ENCODE peak calls at places on chromosomes 1 and 21, in seven cellular contexts. S, X, G, N, P, T and V are unnamed samples.

GRCh38 chr1:975896-976683 is 5.8 kb downstream of the PERM1 start:
- DNase-seq in T (peak), S (peak), X (peak), G (peak), P (peak), N (peak), V (peak)

GRCh38 chr1:109111386-109112055 is 2.4 kb upstream of the ELAPOR1 start:
- DNase-seq in P (no peak), S (no peak), T (peak), X (no peak), G (no peak), N (peak), V (no peak)

GRCh38 chr1:74681449-74681848 is 7.9 kb upstream of the ERICH3 start:
- DNase-seq in N (no peak), S (no peak), G (no peak), X (no peak), P (no peak), T (no peak), V (peak)

GRCh38 chr21:38773108-38774061 is 32.3 kb upstream of the ETS2 start:
- DNase-seq in P (peak), S (peak), N (peak), X (no peak), T (peak), G (no peak), V (peak)

GRCh38 chr1:40703316-40703715 is 11.8 kb downstream of the NFYC start:
- DNase-seq in P (peak), G (no peak), T (peak), S (peak), X (no peak), N (peak), V (no peak)

GRCh38 chr1:100494393-100495084 is 43.4 kb upstream of the GPR88 start:
- DNase-seq in G (no peak), P (no peak), N (peak), X (no peak), S (peak), T (no peak), V (no peak)

GRCh38 chr1:23013657-23014056 is 2.0 kb downstream of the TEX46 start:
- DNase-seq in G (peak), N (peak), T (peak), P (no peak), X (peak), S (no peak), V (peak)

GRCh38 chr1:228282329-228283042 is 74.6 kb downstream of the OBSCN start:
- DNase-seq in X (no peak), G (no peak), S (peak), T (no peak), P (no peak), N (no peak), V (no peak)

GRCh38 chr1:157274698-157275534 is 136.7 kb upstream of the ETV3 start:
- DNase-seq in N (peak), G (no peak), T (no peak), P (peak), X (no peak), S (peak), V (no peak)

GRCh38 chr21:36425286-36425685 is 40.1 kb downstream of the CHAF1B start:
- DNase-seq in S (peak), X (no peak), P (no peak), G (no peak), T (no peak), N (no peak), V (no peak)
- H3K4me3 ChIP-seq in S (no peak), X (no peak), P (no peak), G (no peak), T (no peak), N (no peak), V (no peak)

GRCh38 chr1:206828765-206829164 is 36.7 kb upstream of the IL20 start:
- DNase-seq in G (peak), N (peak), X (no peak), S (no peak), P (no peak), T (no peak), V (peak)
- TF ChIP-seq CTCF in G (no peak), N (no peak), X (no peak), S (peak), P (no peak), T (no peak), V (no peak)

GRCh38 chr1:39181311-39181710 is 23.2 kb upstream of the MACF1 start:
- DNase-seq in X (no peak), P (no peak), T (no peak), G (no peak), S (no peak), N (no peak), V (no peak)
- H3K4me3 ChIP-seq in X (no peak), P (no peak), T (no peak), G (no peak), S (no peak), N (no peak), V (no peak)

DNA sequence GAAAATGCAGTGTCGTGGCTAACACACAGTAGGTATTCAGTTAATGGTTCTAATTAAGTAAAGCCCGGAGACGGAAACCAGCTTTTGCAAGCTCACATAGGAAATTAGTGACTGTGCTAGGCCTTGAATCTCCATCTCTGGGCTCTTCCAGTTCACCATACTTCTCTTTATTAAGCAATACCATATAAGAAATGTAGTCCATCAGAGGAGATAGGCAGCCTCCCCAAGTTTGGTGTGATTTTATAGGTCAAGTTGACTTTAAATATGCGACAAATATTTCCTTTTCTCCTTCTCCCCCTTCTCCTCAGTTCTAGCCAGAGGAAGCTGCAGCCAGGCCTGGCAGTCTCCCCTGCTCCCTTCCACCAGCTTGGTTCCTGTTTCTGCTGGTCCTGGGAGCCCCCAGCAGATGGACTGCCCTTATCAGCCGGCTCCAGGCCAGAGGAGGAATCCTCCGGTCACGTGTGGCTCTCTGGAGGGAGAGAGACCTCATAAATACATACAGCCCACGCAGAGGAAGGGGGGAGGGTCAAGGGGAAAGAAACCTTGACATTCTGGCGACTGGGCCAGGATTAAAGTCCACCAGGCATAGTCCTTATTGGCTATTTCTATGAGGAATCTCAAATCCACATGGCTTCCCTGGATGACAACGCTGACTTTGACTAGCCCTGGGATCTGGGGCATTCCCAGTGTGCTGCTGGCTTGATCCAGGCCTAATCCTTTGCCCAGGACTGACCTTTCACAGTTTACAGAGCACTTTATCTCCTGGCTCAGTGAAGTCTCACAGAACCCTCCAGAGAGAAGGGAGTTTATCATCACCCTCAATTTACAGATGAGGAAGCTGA is 115.1 kb upstream of the JUN start:
- DNase-seq in X (no peak), S (no peak), G (no peak), T (peak), P (peak), N (no peak), V (no peak)
- TF ChIP-seq CTCF in X (no peak), S (no peak), G (no peak), T (no peak), P (no peak), N (no peak), V (no peak)

DNA sequence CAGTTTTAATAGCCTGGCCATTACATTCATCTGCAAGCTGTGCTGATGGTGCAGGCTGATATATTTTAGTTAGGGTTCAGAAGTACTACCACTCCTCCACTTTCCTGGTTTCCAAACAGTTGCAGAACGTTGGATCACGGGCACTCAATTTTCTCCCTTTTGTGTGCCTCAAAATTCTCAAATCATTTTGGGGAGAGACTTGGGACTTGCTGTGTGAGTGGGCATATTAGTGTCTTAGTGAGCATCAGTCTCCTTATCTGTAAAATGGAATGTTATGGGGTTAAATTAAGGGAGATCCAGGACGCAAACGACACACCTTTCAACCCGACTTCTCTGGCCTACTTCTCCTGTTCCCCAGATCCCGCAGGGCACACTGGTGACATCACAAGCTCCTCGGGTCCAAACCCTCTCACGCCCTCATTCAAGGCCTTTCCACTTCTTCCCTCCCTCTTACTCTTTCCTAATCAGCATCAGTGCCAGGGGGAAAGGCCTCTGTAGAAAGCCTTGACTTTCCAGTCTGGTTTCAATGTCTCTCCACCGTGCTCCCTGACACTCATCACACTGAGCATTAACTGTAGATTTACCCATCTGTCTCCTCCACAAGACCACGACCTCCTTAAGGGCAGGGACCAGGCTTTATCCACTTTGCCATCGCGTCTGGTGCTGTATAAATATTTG is 1.2 kb downstream of the PIGP start:
- DNase-seq in P (peak), X (peak), T (peak), N (peak), G (peak), S (peak), V (peak)
- H3K4me3 ChIP-seq in P (peak), X (peak), T (peak), N (peak), G (peak), S (peak), V (peak)

DNA sequence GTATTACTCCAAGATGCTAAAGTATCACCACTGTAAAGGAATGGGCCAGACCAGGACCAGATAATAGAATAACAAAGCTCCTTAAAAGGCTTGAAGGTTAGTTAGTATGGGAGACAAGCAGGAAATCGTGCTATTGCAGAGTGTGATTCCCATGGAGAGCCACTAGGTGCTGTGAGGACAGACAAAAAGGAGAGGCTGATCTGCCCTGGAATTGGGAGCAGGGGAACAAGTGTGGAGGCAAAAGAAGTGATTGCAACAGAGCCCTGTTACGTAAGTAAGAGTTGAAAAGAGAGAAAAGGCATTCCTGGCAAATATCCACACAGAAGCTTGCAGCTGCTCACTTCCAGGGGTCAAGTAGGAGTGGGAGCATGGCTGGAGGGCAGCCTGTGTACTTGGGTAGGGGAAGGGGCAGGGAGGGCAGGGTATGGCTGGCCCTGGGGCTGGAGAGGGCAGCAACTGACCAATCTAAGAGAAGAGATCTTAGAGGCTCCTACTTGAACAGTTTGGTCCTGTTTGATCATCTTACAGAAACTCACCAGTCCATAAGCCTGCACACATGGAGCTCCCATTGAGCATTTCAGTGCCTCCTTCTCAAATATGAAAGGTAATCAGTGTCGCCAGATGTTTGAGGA is 207.7 kb upstream of the GJB5 start:
- DNase-seq in T (peak), X (no peak), N (peak), P (no peak), G (no peak), S (no peak), V (no peak)
- TF ChIP-seq CTCF in T (peak), X (no peak), N (peak), P (no peak), G (peak), S (no peak), V (peak)

GRCh38 chr21:42219606-42220137 is 732 bp downstream of the ABCG1 start:
- DNase-seq in N (no peak), P (no peak), G (peak), X (peak), T (no peak), S (peak), V (no peak)

GRCh38 chr21:42222386-42222785 is 3.4 kb downstream of the ABCG1 start:
- DNase-seq in N (no peak), T (no peak), S (no peak), G (no peak), P (no peak), X (no peak), V (no peak)

GRCh38 chr21:42218836-42219605 is at the start of gene ABCG1:
- DNase-seq in S (peak), X (peak), P (peak), G (peak), N (no peak), T (no peak), V (no peak)

GRCh38 chr21:42221581-42222345 is 2.8 kb downstream of the ABCG1 start:
- DNase-seq in N (peak), X (no peak), G (no peak), P (peak), S (peak), T (no peak), V (no peak)

GRCh38 chr21:42220138-42220701 is 1.3 kb downstream of the ABCG1 start:
- DNase-seq in P (peak), T (no peak), N (peak), S (peak), G (peak), X (peak), V (peak)
- H3K4me3 ChIP-seq in P (peak), T (no peak), N (peak), S (peak), G (peak), X (peak), V (peak)

GRCh38 chr1:2515763-2516080 is 10.7 kb downstream of the PANK4 start:
- DNase-seq in G (no peak), S (no peak), T (no peak), N (no peak), P (no peak), X (no peak), V (no peak)

GRCh38 chr1:2517966-2518365 is 8.4 kb downstream of the PANK4 start:
- DNase-seq in N (no peak), P (no peak), T (no peak), X (no peak), G (no peak), S (no peak), V (no peak)

GRCh38 chr1:2518528-2518927 is 7.9 kb downstream of the PANK4 start:
- DNase-seq in S (no peak), T (no peak), N (no peak), X (no peak), G (no peak), P (no peak), V (no peak)

GRCh38 chr1:2516124-2516523 is 10.3 kb downstream of the PANK4 start:
- DNase-seq in P (no peak), S (no peak), T (no peak), N (no peak), G (no peak), X (no peak), V (no peak)

GRCh38 chr1:2516946-2517345 is 9.4 kb downstream of the PANK4 start:
- DNase-seq in S (no peak), T (no peak), X (no peak), G (no peak), P (no peak), N (no peak), V (no peak)
- TF ChIP-seq CTCF in S (no peak), T (no peak), X (no peak), G (no peak), P (no peak), N (no peak), V (no peak)